ENCODE peak calls at places on chromosome 13, in four cellular contexts. Z is substantia nigra, R is cardiac muscle cell, Y is RWPE1. G is an unnamed sample.

GRCh38 chr13:20188649-20189553 is 3.8 kb downstream of the GJB2 start:
- DNase-seq in Z (no peak), R (no peak), Y (no peak), G (no peak)

GRCh38 chr13:31910633-31911032 is 120.9 kb upstream of the FRY start:
- DNase-seq in Z (no peak), R (no peak), Y (no peak), G (no peak)

GRCh38 chr13:43377149-43377548 is 353.8 kb downstream of the DNAJC15 start:
- DNase-seq in Z (no peak), R (peak), Y (no peak), G (no peak)

GRCh38 chr13:38008636-38009035 is 139.1 kb upstream of the TRPC4 start:
- DNase-seq in Z (no peak), R (peak), Y (no peak), G (no peak)

GRCh38 chr13:29861694-29862110 is 11.3 kb upstream of the UBL3 start:
- DNase-seq in Z (no peak), R (no peak), Y (no peak), G (peak)

GRCh38 chr13:20411638-20412342 is 113.9 kb downstream of the CRYL1 start:
- DNase-seq in Z (no peak), R (no peak), Y (no peak), G (no peak)

GRCh38 chr13:26656919-26657318 is 99.4 kb downstream of the WASF3 start:
- DNase-seq in Z (no peak), R (peak), Y (no peak), G (no peak)

GRCh38 chr13:85509512-85509911 is 289.7 kb downstream of the SLITRK6 start:
- DNase-seq in Z (no peak), R (no peak), Y (peak), G (peak)

GRCh38 chr13:85148009-85148408 is 651.2 kb downstream of the SLITRK6 start:
- DNase-seq in Z (no peak), R (peak), Y (no peak), G (no peak)

GRCh38 chr13:80054806-80055205 is 286.1 kb downstream of the SPRY2 start:
- DNase-seq in Z (no peak), R (no peak), Y (no peak), G (no peak)

GRCh38 chr13:41544824-41545707 is 87.7 kb downstream of the RGCC start:
- DNase-seq in Z (no peak), R (no peak), Y (peak), G (peak)

GRCh38 chr13:78317030-78317429 is 286.3 kb downstream of the POU4F1 start:
- DNase-seq in Z (no peak), R (peak), Y (peak), G (no peak)

GRCh38 chr13:55302568-55302967 is 1838.2 kb upstream of the PRR20A start:
- DNase-seq in Z (no peak), R (no peak), Y (no peak), G (no peak)

GRCh38 chr13:107834268-107834667 is 381.1 kb downstream of the LIG4 start:
- DNase-seq in Z (no peak), R (peak), Y (no peak), G (no peak)

GRCh38 chr13:21071894-21072293 is 10.5 kb upstream of the LATS2 start:
- DNase-seq in Z (no peak), R (peak), Y (no peak), G (no peak)

GRCh38 chr13:103926118-103926517 is 859.9 kb upstream of the SLC10A2 start:
- DNase-seq in Z (no peak), R (no peak), Y (no peak), G (no peak)

GRCh38 chr13:113978741-113979481 is 5.0 kb upstream of the C13orf46 start:
- DNase-seq in Z (no peak), R (no peak), Y (no peak), G (no peak)

GRCh38 chr13:109699628-109700071 is 86.7 kb downstream of the IRS2 start:
- DNase-seq in Z (no peak), R (no peak), Y (no peak), G (no peak)

GRCh38 chr13:73129023-73129422 is 70.2 kb downstream of the KLF5 start:
- DNase-seq in Z (no peak), R (no peak), Y (no peak), G (no peak)

GRCh38 chr13:27536361-27537101 is 83.8 kb downstream of the LNX2 start:
- DNase-seq in Z (no peak), R (no peak), Y (no peak), G (peak)

GRCh38 chr13:30819136-30819875 is 84.0 kb downstream of the ALOX5AP start:
- DNase-seq in Z (no peak), R (no peak), Y (no peak), G (no peak)

GRCh38 chr13:42396501-42396900 is 124.5 kb downstream of the AKAP11 start:
- DNase-seq in Z (no peak), R (no peak), Y (no peak), G (no peak)

GRCh38 chr13:98445340-98446233 is 131.3 kb downstream of the STK24 start:
- DNase-seq in Z (peak), R (peak), Y (peak), G (no peak)

GRCh38 chr13:44249439-44249838 is 124.2 kb upstream of the SERP2 start:
- DNase-seq in Z (no peak), R (peak), Y (no peak), G (no peak)

GRCh38 chr13:80131204-80131603 is 209.7 kb downstream of the SPRY2 start:
- DNase-seq in Z (peak), R (peak), Y (peak), G (no peak)

GRCh38 chr13:53873558-53873957 is 844.9 kb downstream of the OLFM4 start:
- DNase-seq in Z (no peak), R (no peak), Y (no peak), G (no peak)

GRCh38 chr13:29361716-29362115 is 233.8 kb downstream of the SLC7A1 start:
- DNase-seq in Z (no peak), R (no peak), Y (no peak), G (no peak)

GRCh38 chr13:65330691-65331090 is 1899.4 kb downstream of the PCDH9 start:
- DNase-seq in Z (no peak), R (no peak), Y (no peak), G (no peak)

GRCh38 chr13:112073245-112074138 is 6.5 kb downstream of the SOX1 start:
- DNase-seq in Z (no peak), R (no peak), Y (no peak), G (no peak)

GRCh38 chr13:96621634-96622033 is 372.6 kb downstream of the OXGR1 start:
- DNase-seq in Z (no peak), R (no peak), Y (no peak), G (no peak)

GRCh38 chr13:41833851-41834250 is 127.1 kb downstream of the VWA8 start:
- DNase-seq in Z (no peak), R (no peak), Y (no peak), G (no peak)

GRCh38 chr13:31797154-31797775 is 57.9 kb downstream of the RXFP2 start:
- DNase-seq in Z (no peak), R (peak), Y (peak), G (no peak)

GRCh38 chr13:76735641-76736040 is 150.6 kb downstream of the KCTD12 start:
- DNase-seq in Z (no peak), R (no peak), Y (no peak), G (no peak)

GRCh38 chr13:106514928-106515634 is 20.4 kb downstream of the EFNB2 start:
- DNase-seq in Z (no peak), R (no peak), Y (no peak), G (no peak)

GRCh38 chr13:45055902-45056648 is 64.2 kb upstream of the GTF2F2 start:
- DNase-seq in Z (no peak), R (peak), Y (peak), G (peak)

GRCh38 chr13:83618966-83619365 is 263.3 kb downstream of the SLITRK1 start:
- DNase-seq in Z (no peak), R (peak), Y (peak), G (no peak)

GRCh38 chr13:97935071-97935470 is 18.4 kb upstream of the IPO5 start:
- DNase-seq in Z (no peak), R (peak), Y (no peak), G (no peak)

GRCh38 chr13:46686171-46686570 is 110.8 kb downstream of the ESD start:
- DNase-seq in Z (no peak), R (no peak), Y (no peak), G (no peak)

GRCh38 chr13:46683879-46684278 is 113.1 kb downstream of the ESD start:
- DNase-seq in Z (no peak), R (no peak), Y (no peak), G (no peak)

GRCh38 chr13:46685006-46685730 is 111.8 kb downstream of the ESD start:
- DNase-seq in Z (no peak), R (no peak), Y (no peak), G (no peak)

GRCh38 chr13:46682015-46682414 is 114.9 kb downstream of the ESD start:
- DNase-seq in Z (no peak), R (no peak), Y (no peak), G (no peak)

DNA sequence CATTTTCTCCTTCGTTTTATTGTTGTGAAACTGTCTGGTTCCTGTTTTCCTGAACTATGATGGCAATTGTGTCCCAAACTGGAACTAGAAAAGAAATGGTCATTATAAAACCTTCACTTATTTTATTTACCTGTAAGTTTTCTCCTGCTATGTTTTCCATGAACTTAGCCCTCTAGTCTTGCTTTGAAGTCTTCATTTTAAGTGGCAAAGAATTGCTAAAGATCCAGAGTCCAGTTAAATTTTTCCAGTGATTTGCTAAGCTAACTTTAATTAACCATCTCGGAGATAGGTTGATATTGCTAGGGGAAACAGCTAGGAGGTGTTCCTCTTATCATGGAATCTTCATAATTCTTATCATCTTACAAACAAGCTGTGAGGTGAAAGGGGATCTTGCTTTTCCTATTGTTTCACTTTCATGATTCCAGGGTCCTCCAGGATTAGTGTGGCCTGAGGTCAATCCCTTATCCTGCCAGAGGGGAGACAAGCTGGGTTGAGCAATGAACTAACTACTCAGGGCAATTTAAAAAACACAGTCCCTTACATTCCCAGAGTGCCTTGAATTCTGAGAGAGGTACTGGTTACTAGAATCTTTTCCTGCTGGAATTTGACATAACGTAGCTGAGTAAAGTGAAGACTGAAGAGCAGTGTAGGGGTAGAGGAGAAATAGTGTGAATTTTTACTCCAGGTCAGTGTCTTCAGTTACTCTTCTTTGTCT is 112.5 kb downstream of the ESD start:
- DNase-seq in Z (no peak), R (peak), Y (no peak), G (no peak)
- H3K27ac ChIP-seq in Z (no peak), R (peak), Y (no peak), G (no peak)

GRCh38 chr13:75362026-75362425 is 119.9 kb downstream of the TBC1D4 start:
- DNase-seq in Z (no peak), R (no peak), Y (no peak), G (no peak)
- H3K27ac ChIP-seq in Z (no peak), R (no peak), Y (no peak), G (no peak)

DNA sequence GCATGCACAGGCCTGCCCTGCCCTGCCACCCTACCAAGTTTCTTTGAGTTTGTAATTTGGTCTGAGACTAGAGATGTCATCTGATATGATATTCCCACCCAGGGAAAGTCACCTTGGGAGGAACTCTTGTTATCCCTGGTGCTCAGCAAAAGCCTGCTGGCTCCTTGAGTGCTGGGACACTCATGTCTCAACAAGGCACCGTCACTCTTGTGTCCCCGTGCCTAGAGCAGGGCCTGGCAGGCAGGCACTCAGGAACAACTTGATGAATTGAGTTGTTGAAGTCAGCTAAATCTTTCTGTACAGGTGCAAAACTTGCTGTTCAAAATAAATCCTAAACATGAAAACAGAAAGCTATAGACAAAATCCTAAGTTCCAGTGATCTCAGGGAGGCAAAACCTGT is 345.4 kb downstream of the KCNRG start:
- DNase-seq in Z (no peak), R (no peak), Y (no peak), G (no peak)
- H3K27ac ChIP-seq in Z (no peak), R (no peak), Y (no peak), G (no peak)

GRCh38 chr13:24892844-24893243 is 128.9 kb downstream of the RNF17 start:
- DNase-seq in Z (no peak), R (no peak), Y (no peak), G (no peak)

GRCh38 chr13:24891476-24892108 is 127.6 kb downstream of the RNF17 start:
- DNase-seq in Z (no peak), R (no peak), Y (no peak), G (no peak)

GRCh38 chr13:24887759-24888158 is 123.8 kb downstream of the RNF17 start:
- DNase-seq in Z (no peak), R (no peak), Y (no peak), G (no peak)

GRCh38 chr13:24888291-24888931 is 124.4 kb downstream of the RNF17 start:
- DNase-seq in Z (no peak), R (no peak), Y (no peak), G (no peak)

GRCh38 chr13:24890256-24890655 is 126.3 kb downstream of the RNF17 start:
- DNase-seq in Z (no peak), R (no peak), Y (no peak), G (no peak)
- H3K27ac ChIP-seq in Z (no peak), R (no peak), Y (no peak), G (no peak)

GRCh38 chr13:35724480-35724879 is 248.0 kb upstream of the MAB21L1 start:
- DNase-seq in Z (no peak), R (no peak), Y (no peak), G (no peak)

GRCh38 chr13:35722438-35723060 is 246.1 kb upstream of the MAB21L1 start:
- DNase-seq in Z (no peak), R (no peak), Y (no peak), G (no peak)

GRCh38 chr13:35720690-35721554 is 244.4 kb upstream of the MAB21L1 start:
- DNase-seq in Z (peak), R (peak), Y (peak), G (no peak)

GRCh38 chr13:35723820-35724219 is 247.3 kb upstream of the MAB21L1 start:
- DNase-seq in Z (no peak), R (peak), Y (no peak), G (no peak)

DNA sequence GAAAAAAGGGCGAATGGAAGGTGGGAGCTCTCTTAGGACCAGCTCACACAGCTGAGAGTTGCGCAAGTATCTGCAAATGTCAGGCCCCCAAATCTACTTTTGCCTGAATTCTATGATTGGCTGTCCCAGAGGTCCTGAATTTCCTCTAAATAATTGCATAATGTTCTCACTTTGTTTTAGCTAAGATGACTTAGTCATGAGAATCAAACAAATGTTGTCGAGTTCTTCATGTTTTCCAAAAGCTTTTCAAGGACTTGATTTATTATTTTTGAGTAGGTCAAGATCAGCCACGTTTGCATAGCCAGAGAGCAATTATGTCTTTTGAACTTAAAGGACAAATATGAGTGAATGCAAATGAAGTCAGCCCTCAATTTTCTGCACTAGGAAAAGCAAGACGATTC is 246.6 kb upstream of the MAB21L1 start:
- DNase-seq in Z (no peak), R (peak), Y (no peak), G (no peak)
- H3K27ac ChIP-seq in Z (no peak), R (no peak), Y (no peak), G (no peak)

G was measured in epithelial cell of prostate.